ENCODE peak calls at places on chromosome 15, in ten cellular contexts. One of them, this sample, is unnamed.

GRCh38 chr15:94232107-94232506 is 746 bp downstream of the MCTP2 start:
- DNase-seq in transverse colon: no peak
- DNase-seq in CD8-positive, alpha-beta T cell: no peak
- DNase-seq in AG04449: no peak
- DNase-seq in tibial nerve: no peak
- DNase-seq in GM12864: no peak
- DNase-seq in cardiac fibroblast: no peak
- DNase-seq in hepatocyte: peak
- DNase-seq in choroid plexus epithelial cell: no peak
- DNase-seq in A549: no peak
- DNase-seq in this sample: peak

GRCh38 chr15:52031542-52031941 is 12.5 kb downstream of the MAPK6 start:
- DNase-seq in hepatocyte: peak
- DNase-seq in cardiac fibroblast: peak
- DNase-seq in AG04449: no peak
- DNase-seq in tibial nerve: no peak
- DNase-seq in CD8-positive, alpha-beta T cell: no peak
- DNase-seq in choroid plexus epithelial cell: peak
- DNase-seq in transverse colon: peak
- DNase-seq in A549: no peak
- DNase-seq in GM12864: no peak
- DNase-seq in this sample: no peak

GRCh38 chr15:91561371-91562100 is 292.0 kb upstream of the SLCO3A1 start:
- DNase-seq in cardiac fibroblast: peak
- DNase-seq in CD8-positive, alpha-beta T cell: no peak
- DNase-seq in tibial nerve: peak
- DNase-seq in GM12864: no peak
- DNase-seq in A549: no peak
- DNase-seq in transverse colon: no peak
- DNase-seq in choroid plexus epithelial cell: peak
- DNase-seq in AG04449: peak
- DNase-seq in hepatocyte: peak
- DNase-seq in this sample: peak

GRCh38 chr15:94206463-94207167 is 24.7 kb upstream of the MCTP2 start:
- DNase-seq in GM12864: no peak
- DNase-seq in choroid plexus epithelial cell: peak
- DNase-seq in hepatocyte: no peak
- DNase-seq in tibial nerve: no peak
- DNase-seq in cardiac fibroblast: peak
- DNase-seq in AG04449: peak
- DNase-seq in CD8-positive, alpha-beta T cell: no peak
- DNase-seq in transverse colon: no peak
- DNase-seq in A549: no peak
- DNase-seq in this sample: no peak

GRCh38 chr15:35289029-35289617 is 204.0 kb upstream of the NANOGP8 start:
- DNase-seq in transverse colon: no peak
- DNase-seq in CD8-positive, alpha-beta T cell: no peak
- DNase-seq in A549: peak
- DNase-seq in GM12864: peak
- DNase-seq in hepatocyte: peak
- DNase-seq in AG04449: no peak
- DNase-seq in choroid plexus epithelial cell: peak
- DNase-seq in tibial nerve: no peak
- DNase-seq in cardiac fibroblast: peak
- DNase-seq in this sample: peak

GRCh38 chr15:93035953-93036810 is 52.8 kb downstream of the RGMA start:
- DNase-seq in hepatocyte: peak
- DNase-seq in tibial nerve: peak
- DNase-seq in GM12864: no peak
- DNase-seq in A549: peak
- DNase-seq in AG04449: no peak
- DNase-seq in CD8-positive, alpha-beta T cell: no peak
- DNase-seq in transverse colon: no peak
- DNase-seq in choroid plexus epithelial cell: peak
- DNase-seq in cardiac fibroblast: peak
- DNase-seq in this sample: no peak

GRCh38 chr15:99438691-99439523 is 126.9 kb upstream of the MEF2A start:
- DNase-seq in A549: no peak
- DNase-seq in hepatocyte: no peak
- DNase-seq in AG04449: no peak
- DNase-seq in choroid plexus epithelial cell: peak
- DNase-seq in GM12864: no peak
- DNase-seq in tibial nerve: no peak
- DNase-seq in cardiac fibroblast: no peak
- DNase-seq in CD8-positive, alpha-beta T cell: peak
- DNase-seq in transverse colon: peak
- DNase-seq in this sample: no peak

GRCh38 chr15:59531066-59531465 is 80.5 kb upstream of the GCNT3 start:
- DNase-seq in transverse colon: peak
- DNase-seq in AG04449: no peak
- DNase-seq in GM12864: no peak
- DNase-seq in cardiac fibroblast: no peak
- DNase-seq in CD8-positive, alpha-beta T cell: no peak
- DNase-seq in A549: no peak
- DNase-seq in choroid plexus epithelial cell: no peak
- DNase-seq in hepatocyte: no peak
- DNase-seq in tibial nerve: no peak
- DNase-seq in this sample: no peak

GRCh38 chr15:58551084-58551763 is 119.4 kb downstream of the LIPC start:
- DNase-seq in AG04449: no peak
- DNase-seq in hepatocyte: no peak
- DNase-seq in CD8-positive, alpha-beta T cell: no peak
- DNase-seq in cardiac fibroblast: no peak
- DNase-seq in choroid plexus epithelial cell: no peak
- DNase-seq in transverse colon: no peak
- DNase-seq in A549: no peak
- DNase-seq in tibial nerve: no peak
- DNase-seq in GM12864: no peak
- DNase-seq in this sample: no peak

GRCh38 chr15:78726870-78727551 is 84.3 kb downstream of the ADAMTS7 start:
- DNase-seq in CD8-positive, alpha-beta T cell: peak
- DNase-seq in cardiac fibroblast: peak
- DNase-seq in A549: peak
- DNase-seq in hepatocyte: no peak
- DNase-seq in choroid plexus epithelial cell: no peak
- DNase-seq in tibial nerve: no peak
- DNase-seq in transverse colon: peak
- DNase-seq in AG04449: no peak
- DNase-seq in GM12864: peak
- DNase-seq in this sample: no peak

GRCh38 chr15:43186003-43186353 is 775 bp downstream of the CCNDBP1 start:
- DNase-seq in tibial nerve: no peak
- DNase-seq in CD8-positive, alpha-beta T cell: no peak
- DNase-seq in AG04449: no peak
- DNase-seq in GM12864: no peak
- DNase-seq in choroid plexus epithelial cell: no peak
- DNase-seq in transverse colon: peak
- DNase-seq in A549: peak
- DNase-seq in cardiac fibroblast: no peak
- DNase-seq in hepatocyte: peak
- DNase-seq in this sample: no peak

GRCh38 chr15:90561344-90562244 is 31.9 kb downstream of the CRTC3 start:
- DNase-seq in AG04449: peak
- DNase-seq in hepatocyte: peak
- DNase-seq in tibial nerve: no peak
- DNase-seq in cardiac fibroblast: peak
- DNase-seq in GM12864: no peak
- DNase-seq in choroid plexus epithelial cell: peak
- DNase-seq in CD8-positive, alpha-beta T cell: no peak
- DNase-seq in A549: no peak
- DNase-seq in transverse colon: no peak
- DNase-seq in this sample: no peak

GRCh38 chr15:58923284-58923683 is 10.2 kb downstream of the SLTM start:
- DNase-seq in hepatocyte: no peak
- DNase-seq in transverse colon: no peak
- DNase-seq in AG04449: no peak
- DNase-seq in cardiac fibroblast: no peak
- DNase-seq in GM12864: no peak
- DNase-seq in A549: no peak
- DNase-seq in CD8-positive, alpha-beta T cell: no peak
- DNase-seq in tibial nerve: no peak
- DNase-seq in choroid plexus epithelial cell: no peak
- DNase-seq in this sample: no peak

GRCh38 chr15:62190257-62190656 is 25.2 kb upstream of the C2CD4B start:
- DNase-seq in GM12864: no peak
- DNase-seq in hepatocyte: no peak
- DNase-seq in tibial nerve: no peak
- DNase-seq in transverse colon: no peak
- DNase-seq in AG04449: no peak
- DNase-seq in A549: no peak
- DNase-seq in cardiac fibroblast: no peak
- DNase-seq in choroid plexus epithelial cell: no peak
- DNase-seq in CD8-positive, alpha-beta T cell: no peak
- DNase-seq in this sample: no peak

GRCh38 chr15:77580991-77581682 is 51.6 kb downstream of the LINGO1 start:
- DNase-seq in CD8-positive, alpha-beta T cell: no peak
- DNase-seq in transverse colon: no peak
- DNase-seq in choroid plexus epithelial cell: no peak
- DNase-seq in hepatocyte: no peak
- DNase-seq in cardiac fibroblast: no peak
- DNase-seq in tibial nerve: no peak
- DNase-seq in GM12864: no peak
- DNase-seq in A549: no peak
- DNase-seq in AG04449: no peak
- DNase-seq in this sample: no peak

GRCh38 chr15:56440226-56440770 is 24.6 kb downstream of the MNS1 start:
- DNase-seq in tibial nerve: no peak
- DNase-seq in hepatocyte: no peak
- DNase-seq in AG04449: no peak
- DNase-seq in CD8-positive, alpha-beta T cell: no peak
- DNase-seq in GM12864: no peak
- DNase-seq in A549: no peak
- DNase-seq in transverse colon: no peak
- DNase-seq in cardiac fibroblast: no peak
- DNase-seq in choroid plexus epithelial cell: no peak
- DNase-seq in this sample: no peak

GRCh38 chr15:81899730-81900129 is 146.1 kb downstream of the MEX3B start:
- DNase-seq in A549: no peak
- DNase-seq in CD8-positive, alpha-beta T cell: no peak
- DNase-seq in choroid plexus epithelial cell: no peak
- DNase-seq in transverse colon: no peak
- DNase-seq in tibial nerve: no peak
- DNase-seq in GM12864: no peak
- DNase-seq in cardiac fibroblast: no peak
- DNase-seq in hepatocyte: no peak
- DNase-seq in AG04449: no peak
- DNase-seq in this sample: no peak

GRCh38 chr15:82810061-82810862 is 834 bp downstream of the WHAMM start:
- DNase-seq in transverse colon: peak
- DNase-seq in CD8-positive, alpha-beta T cell: no peak
- DNase-seq in A549: no peak
- DNase-seq in choroid plexus epithelial cell: peak
- DNase-seq in GM12864: no peak
- DNase-seq in tibial nerve: no peak
- DNase-seq in hepatocyte: peak
- DNase-seq in AG04449: no peak
- DNase-seq in cardiac fibroblast: peak
- DNase-seq in this sample: peak

GRCh38 chr15:77577350-77577749 is 55.4 kb downstream of the LINGO1 start:
- DNase-seq in GM12864: no peak
- DNase-seq in choroid plexus epithelial cell: no peak
- DNase-seq in CD8-positive, alpha-beta T cell: no peak
- DNase-seq in hepatocyte: no peak
- DNase-seq in AG04449: no peak
- DNase-seq in cardiac fibroblast: no peak
- DNase-seq in tibial nerve: no peak
- DNase-seq in transverse colon: no peak
- DNase-seq in A549: no peak
- DNase-seq in this sample: no peak

GRCh38 chr15:68574051-68574450 is 4.7 kb upstream of the CORO2B start:
- DNase-seq in hepatocyte: no peak
- DNase-seq in transverse colon: no peak
- DNase-seq in GM12864: no peak
- DNase-seq in A549: no peak
- DNase-seq in choroid plexus epithelial cell: no peak
- DNase-seq in CD8-positive, alpha-beta T cell: no peak
- DNase-seq in tibial nerve: no peak
- DNase-seq in AG04449: no peak
- DNase-seq in cardiac fibroblast: no peak
- DNase-seq in this sample: no peak
- H3K4me3 ChIP-seq in hepatocyte: no peak
- H3K4me3 ChIP-seq in transverse colon: no peak
- H3K4me3 ChIP-seq in GM12864: no peak
- H3K4me3 ChIP-seq in A549: no peak
- H3K4me3 ChIP-seq in choroid plexus epithelial cell: no peak
- H3K4me3 ChIP-seq in CD8-positive, alpha-beta T cell: no peak
- H3K4me3 ChIP-seq in tibial nerve: no peak
- H3K4me3 ChIP-seq in AG04449: no peak
- H3K4me3 ChIP-seq in cardiac fibroblast: no peak
- H3K4me3 ChIP-seq in this sample: no peak

GRCh38 chr15:32130823-32131222 is 100.5 kb downstream of the CHRNA7 start:
- DNase-seq in tibial nerve: no peak
- DNase-seq in CD8-positive, alpha-beta T cell: no peak
- DNase-seq in cardiac fibroblast: no peak
- DNase-seq in A549: no peak
- DNase-seq in transverse colon: no peak
- DNase-seq in hepatocyte: no peak
- DNase-seq in GM12864: no peak
- DNase-seq in AG04449: no peak
- DNase-seq in choroid plexus epithelial cell: no peak
- DNase-seq in this sample: no peak
- TF ChIP-seq CTCF in tibial nerve: no peak
- TF ChIP-seq CTCF in CD8-positive, alpha-beta T cell: no peak
- TF ChIP-seq CTCF in cardiac fibroblast: no peak
- TF ChIP-seq CTCF in A549: no peak
- TF ChIP-seq CTCF in transverse colon: no peak
- TF ChIP-seq CTCF in hepatocyte: no peak
- TF ChIP-seq CTCF in GM12864: no peak
- TF ChIP-seq CTCF in AG04449: no peak
- TF ChIP-seq CTCF in choroid plexus epithelial cell: no peak
- TF ChIP-seq CTCF in this sample: no peak

DNA sequence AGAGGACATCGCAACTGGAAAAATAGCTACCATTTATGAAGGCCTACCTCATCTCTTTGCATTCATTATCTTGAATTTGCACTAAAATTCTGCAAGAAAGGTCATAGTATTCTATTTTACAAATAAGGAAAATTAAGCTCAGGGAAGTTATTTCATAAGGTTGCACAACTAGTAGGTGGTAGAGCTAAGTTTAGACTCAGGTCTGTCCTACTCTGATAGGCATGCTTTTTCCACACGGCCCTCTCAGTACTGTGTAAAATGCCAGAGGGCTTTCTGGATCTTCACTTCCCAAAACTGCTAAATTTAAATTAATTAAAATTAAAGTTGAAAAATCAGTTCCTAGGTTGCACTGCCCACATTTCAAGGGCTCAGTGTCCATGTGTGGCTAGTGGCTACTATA is 18.3 kb downstream of the MAP2K1 start:
- DNase-seq in AG04449: no peak
- DNase-seq in choroid plexus epithelial cell: no peak
- DNase-seq in GM12864: no peak
- DNase-seq in transverse colon: no peak
- DNase-seq in tibial nerve: no peak
- DNase-seq in cardiac fibroblast: no peak
- DNase-seq in CD8-positive, alpha-beta T cell: no peak
- DNase-seq in hepatocyte: no peak
- DNase-seq in A549: no peak
- DNase-seq in this sample: no peak
- H3K4me3 ChIP-seq in AG04449: no peak
- H3K4me3 ChIP-seq in choroid plexus epithelial cell: no peak
- H3K4me3 ChIP-seq in GM12864: no peak
- H3K4me3 ChIP-seq in transverse colon: no peak
- H3K4me3 ChIP-seq in tibial nerve: no peak
- H3K4me3 ChIP-seq in cardiac fibroblast: no peak
- H3K4me3 ChIP-seq in CD8-positive, alpha-beta T cell: no peak
- H3K4me3 ChIP-seq in hepatocyte: no peak
- H3K4me3 ChIP-seq in A549: no peak
- H3K4me3 ChIP-seq in this sample: no peak

GRCh38 chr15:46077220-46077619 is 442.4 kb downstream of the SQOR start:
- DNase-seq in CD8-positive, alpha-beta T cell: no peak
- DNase-seq in AG04449: no peak
- DNase-seq in transverse colon: no peak
- DNase-seq in cardiac fibroblast: no peak
- DNase-seq in hepatocyte: no peak
- DNase-seq in tibial nerve: no peak
- DNase-seq in GM12864: no peak
- DNase-seq in A549: no peak
- DNase-seq in choroid plexus epithelial cell: no peak
- DNase-seq in this sample: no peak
- TF ChIP-seq CTCF in CD8-positive, alpha-beta T cell: no peak
- TF ChIP-seq CTCF in AG04449: no peak
- TF ChIP-seq CTCF in transverse colon: no peak
- TF ChIP-seq CTCF in cardiac fibroblast: no peak
- TF ChIP-seq CTCF in hepatocyte: no peak
- TF ChIP-seq CTCF in tibial nerve: no peak
- TF ChIP-seq CTCF in GM12864: no peak
- TF ChIP-seq CTCF in A549: no peak
- TF ChIP-seq CTCF in choroid plexus epithelial cell: no peak
- TF ChIP-seq CTCF in this sample: no peak